ENCODE peak calls at places on chromosomes 13 and 19, in six cellular contexts. O is heart right ventricle, E is upper lobe of right lung, Q is OCI-LY7, M is ascending aorta, X is psoas muscle. W is an unnamed sample.

GRCh38 chr13:93505104-93505952 is 278.7 kb downstream of the GPC6 start:
- DNase-seq in O (no peak), E (no peak), Q (no peak), M (no peak), X (no peak), W (no peak)

GRCh38 chr19:6866646-6867255 is 20.6 kb upstream of the ADGRE1 start:
- DNase-seq in O (no peak), E (no peak), Q (no peak), M (no peak), X (no peak), W (no peak)

GRCh38 chr13:49627831-49628652 is at the start of gene ARL11:
- DNase-seq in O (peak; percentile 43), E (peak; percentile 85), Q (peak; percentile 93), M (peak; percentile 72), X (peak; percentile 59), W (no peak)

GRCh38 chr19:27793128-27793643 is 1419.8 kb downstream of the UQCRFS1 start:
- DNase-seq in O (peak; percentile 63), E (peak; percentile 87), Q (peak; percentile 89), M (peak; percentile 84), X (peak; percentile 67), W (peak; percentile 39)

GRCh38 chr13:46143239-46143701 is 38.4 kb upstream of the CPB2 start:
- DNase-seq in O (no peak), E (no peak), Q (no peak), M (no peak), X (no peak), W (no peak)

GRCh38 chr13:21297452-21297851 is 121.0 kb downstream of the MRPL57 start:
- DNase-seq in O (no peak), E (no peak), Q (peak; percentile 9), M (no peak), X (no peak), W (no peak)

GRCh38 chr13:100707818-100708740 is 33.5 kb upstream of the TMTC4 start:
- DNase-seq in O (no peak), E (no peak), Q (no peak), M (no peak), X (no peak), W (no peak)

GRCh38 chr13:79662882-79663281 is 181.9 kb downstream of the NDFIP2 start:
- DNase-seq in O (no peak), E (no peak), Q (no peak), M (no peak), X (no peak), W (no peak)

GRCh38 chr19:19259741-19260140 is 13.4 kb downstream of the TM6SF2 start:
- DNase-seq in O (no peak), E (no peak), Q (peak; percentile 57), M (no peak), X (no peak), W (no peak)

GRCh38 chr13:90448466-90449037 is 898.9 kb upstream of the MIR17HG start:
- DNase-seq in O (no peak), E (no peak), Q (no peak), M (no peak), X (no peak), W (no peak)

GRCh38 chr19:12481781-12482504 is 2.7 kb downstream of the ZNF709 start:
- DNase-seq in O (no peak), E (no peak), Q (no peak), M (no peak), X (no peak), W (no peak)

GRCh38 chr19:29616541-29616940 is 10.5 kb downstream of the POP4 start:
- DNase-seq in O (no peak), E (no peak), Q (no peak), M (no peak), X (no peak), W (no peak)

GRCh38 chr19:36213793-36214387 is 575 bp downstream of the ZNF565 start:
- DNase-seq in O (peak; percentile 7), E (no peak), Q (no peak), M (peak; percentile 68), X (no peak), W (peak; percentile 14)

GRCh38 chr19:38551450-38551813 is 66.3 kb downstream of the MAP4K1 start:
- DNase-seq in O (no peak), E (no peak), Q (no peak), M (no peak), X (no peak), W (no peak)

GRCh38 chr19:5156231-5156986 is 184.2 kb downstream of the PTPRS start:
- DNase-seq in O (no peak), E (peak; percentile 54), Q (no peak), M (no peak), X (no peak), W (no peak)

GRCh38 chr19:43446746-43447489 is 18.5 kb downstream of the LYPD3 start:
- DNase-seq in O (peak; percentile 71), E (peak; percentile 86), Q (peak; percentile 77), M (peak; percentile 76), X (peak; percentile 67), W (peak; percentile 25)

GRCh38 chr13:23445794-23446193 is 12.3 kb upstream of the SACS start:
- DNase-seq in O (no peak), E (no peak), Q (no peak), M (no peak), X (no peak), W (no peak)

GRCh38 chr19:47713046-47714021 is at the start of gene EHD2:
- DNase-seq in O (peak; percentile 76), E (peak; percentile 86), Q (no peak), M (peak; percentile 84), X (peak; percentile 77), W (no peak)

GRCh38 chr13:80245162-80245733 is 95.7 kb downstream of the SPRY2 start:
- DNase-seq in O (no peak), E (no peak), Q (no peak), M (no peak), X (no peak), W (no peak)

GRCh38 chr13:40101708-40102359 is 446.4 kb downstream of the COG6 start:
- DNase-seq in O (no peak), E (no peak), Q (peak; percentile 74), M (no peak), X (no peak), W (no peak)

GRCh38 chr19:16067205-16067938 is 8.9 kb upstream of the TPM4 start:
- DNase-seq in O (peak; percentile 42), E (peak; percentile 88), Q (no peak), M (peak; percentile 96), X (peak; percentile 40), W (peak; percentile 84)

GRCh38 chr13:50156140-50156539 is 140.9 kb downstream of the KCNRG start:
- DNase-seq in O (no peak), E (no peak), Q (no peak), M (no peak), X (no peak), W (no peak)

GRCh38 chr19:47381653-47382279 is 32.7 kb downstream of the DHX34 start:
- DNase-seq in O (no peak), E (no peak), Q (peak; percentile 60), M (no peak), X (no peak), W (no peak)

GRCh38 chr13:50127017-50127725 is 111.9 kb downstream of the KCNRG start:
- DNase-seq in O (peak; percentile 54), E (peak; percentile 85), Q (no peak), M (peak; percentile 69), X (peak; percentile 57), W (no peak)

GRCh38 chr13:45951724-45952123 is 100.2 kb upstream of the SIAH3 start:
- DNase-seq in O (no peak), E (no peak), Q (no peak), M (no peak), X (no peak), W (no peak)

GRCh38 chr19:10769533-10770491 is 51.9 kb downstream of the DNM2 start:
- DNase-seq in O (peak; percentile 85), E (no peak), Q (peak; percentile 21), M (peak; percentile 73), X (peak; percentile 70), W (no peak)
- H3K4me1 ChIP-seq in O (peaks cover 46% of the 10 kb centered on the region), E (peaks cover 52% of the 10 kb centered on the region), Q (peaks cover 22% of the 10 kb centered on the region), M (peaks cover 16% of the 10 kb centered on the region), X (peaks cover 48% of the 10 kb centered on the region), W (peaks cover 34% of the 10 kb centered on the region)

GRCh38 chr13:113058988-113059850 is 46.4 kb upstream of the F7 start:
- DNase-seq in O (no peak), E (peak; percentile 25), Q (no peak), M (no peak), X (no peak), W (no peak)
- H3K4me3 ChIP-seq in O (no peak overlapping the region), E (no peak overlapping the region), Q (no peak overlapping the region), M (no peak overlapping the region), X (no peak overlapping the region), W (no peak overlapping the region)

DNA sequence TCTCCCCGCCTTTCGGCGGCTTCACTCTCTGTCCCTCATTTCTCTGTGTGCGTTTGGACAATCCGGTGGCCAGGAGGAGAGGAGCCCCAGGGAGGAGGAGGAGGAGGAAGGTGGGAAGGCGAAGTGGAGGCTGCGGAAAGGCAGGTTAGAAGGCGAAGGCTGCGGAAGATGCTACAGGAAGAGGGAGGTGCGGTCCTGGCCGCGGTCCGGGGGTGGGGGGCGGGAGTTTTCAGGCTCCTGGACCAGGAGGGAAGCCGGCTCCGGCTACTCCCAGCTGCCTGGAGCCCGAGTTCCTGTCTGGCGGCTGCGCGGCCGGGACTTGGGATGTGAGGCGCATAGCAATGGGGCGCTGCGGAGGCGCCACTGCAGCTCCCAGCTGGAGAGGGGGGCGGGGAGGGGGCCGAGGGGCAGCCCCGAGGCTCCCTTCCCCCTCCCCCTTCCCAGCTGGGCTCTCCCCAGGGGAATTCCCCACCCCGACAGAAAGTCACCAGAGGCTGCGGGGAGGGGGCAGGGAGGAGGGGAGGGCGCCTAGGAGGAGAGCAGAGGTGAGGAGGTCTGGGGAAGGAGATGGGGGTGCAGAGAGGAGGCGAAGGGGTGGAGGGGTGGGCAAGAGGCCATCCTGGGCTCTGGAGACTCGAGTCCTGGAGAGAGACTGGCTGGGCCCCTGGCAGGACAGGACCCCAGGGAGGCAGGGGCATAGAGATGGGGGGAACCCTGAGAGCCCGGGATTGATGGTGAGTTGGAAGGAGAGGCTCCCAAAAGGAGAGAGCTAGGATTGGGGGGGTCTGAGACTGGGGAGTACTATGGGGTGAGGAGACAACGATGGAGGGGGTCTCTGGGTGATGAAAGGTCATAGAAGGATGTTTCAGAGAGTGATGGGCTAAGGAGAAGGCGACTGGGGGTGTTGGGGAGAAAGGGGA is 2.0 kb downstream of the LRRC4B start:
- DNase-seq in O (no peak), E (no peak), Q (no peak), M (no peak), X (no peak), W (no peak)
- H3K27ac ChIP-seq in O (no peak overlapping the region), E (no peak overlapping the region), Q (no peak overlapping the region), M (no peak overlapping the region), X (no peak overlapping the region), W (no peak overlapping the region)

GRCh38 chr13:19962894-19963293 is 4.4 kb downstream of the ZMYM2 start:
- DNase-seq in O (no peak), E (peak; percentile 55), Q (no peak), M (no peak), X (no peak), W (no peak)

GRCh38 chr13:19961924-19962323 is 3.4 kb downstream of the ZMYM2 start:
- DNase-seq in O (no peak), E (no peak), Q (no peak), M (no peak), X (no peak), W (no peak)

GRCh38 chr13:19959831-19960672 is 1.5 kb downstream of the ZMYM2 start:
- DNase-seq in O (peak; percentile 85), E (peak; percentile 92), Q (peak; percentile 94), M (peak; percentile 92), X (peak; percentile 83), W (peak; percentile 67)

GRCh38 chr13:19960673-19961015 is 2.1 kb downstream of the ZMYM2 start:
- DNase-seq in O (no peak), E (no peak), Q (no peak), M (no peak), X (no peak), W (no peak)

GRCh38 chr13:19961484-19961883 is 3.0 kb downstream of the ZMYM2 start:
- DNase-seq in O (no peak), E (no peak), Q (no peak), M (no peak), X (no peak), W (no peak)
- H3K4me1 ChIP-seq in O (peaks cover 2% of the 10 kb centered on the region), E (peaks cover 39% of the 10 kb centered on the region), Q (peaks cover 28% of the 10 kb centered on the region), M (no peaks in the 10 kb centered on the region), X (peaks cover 35% of the 10 kb centered on the region), W (peaks cover 31% of the 10 kb centered on the region)

GRCh38 chr13:98919566-98919965 is 58.3 kb downstream of the DOCK9 start:
- DNase-seq in O (no peak), E (no peak), Q (peak; percentile 5), M (no peak), X (no peak), W (no peak)
- H3K4me3 ChIP-seq in O (no peak overlapping the region), E (no peak overlapping the region), Q (no peak overlapping the region), M (no peak overlapping the region), X (no peak overlapping the region), W (no peak overlapping the region)

W was measured in thoracic aorta.